ENCODE peak calls at places on chromosomes 2 and 18, in nine cellular contexts. One of them, this sample, is unnamed.

GRCh38 chr18:48445540-48445939 is 36.4 kb upstream of the ZBTB7C start:
- DNase-seq in GM23338: peak
- DNase-seq in neural progenitor cell: peak
- DNase-seq in AG04450: peak
- DNase-seq in effector memory CD4-positive, alpha-beta T cell: peak
- DNase-seq in CD4-positive, alpha-beta memory T cell: peak
- DNase-seq in lower lobe of right lung: peak
- DNase-seq in sigmoid colon: peak
- DNase-seq in CD4-positive, alpha-beta T cell: peak
- DNase-seq in this sample: no peak

GRCh38 chr2:226077031-226077430 is 677.5 kb downstream of the NYAP2 start:
- DNase-seq in neural progenitor cell: no peak
- DNase-seq in AG04450: peak
- DNase-seq in sigmoid colon: no peak
- DNase-seq in lower lobe of right lung: no peak
- DNase-seq in effector memory CD4-positive, alpha-beta T cell: no peak
- DNase-seq in GM23338: no peak
- DNase-seq in CD4-positive, alpha-beta T cell: no peak
- DNase-seq in CD4-positive, alpha-beta memory T cell: no peak
- DNase-seq in this sample: no peak

GRCh38 chr18:12934454-12935071 is 13.2 kb upstream of the SEH1L start:
- DNase-seq in lower lobe of right lung: peak
- DNase-seq in GM23338: peak
- DNase-seq in effector memory CD4-positive, alpha-beta T cell: peak
- DNase-seq in CD4-positive, alpha-beta T cell: peak
- DNase-seq in AG04450: peak
- DNase-seq in neural progenitor cell: peak
- DNase-seq in sigmoid colon: peak
- DNase-seq in CD4-positive, alpha-beta memory T cell: peak
- DNase-seq in this sample: peak

GRCh38 chr2:38875576-38876367 is at the start of the genes DHX57 and MORN2:
- DNase-seq in neural progenitor cell: peak
- DNase-seq in AG04450: peak
- DNase-seq in CD4-positive, alpha-beta memory T cell: peak
- DNase-seq in GM23338: peak
- DNase-seq in sigmoid colon: peak
- DNase-seq in CD4-positive, alpha-beta T cell: peak
- DNase-seq in effector memory CD4-positive, alpha-beta T cell: peak
- DNase-seq in lower lobe of right lung: peak
- DNase-seq in this sample: peak

GRCh38 chr2:191869178-191869577 is 22.3 kb upstream of the CAVIN2 start:
- DNase-seq in effector memory CD4-positive, alpha-beta T cell: no peak
- DNase-seq in neural progenitor cell: peak
- DNase-seq in sigmoid colon: no peak
- DNase-seq in CD4-positive, alpha-beta memory T cell: no peak
- DNase-seq in CD4-positive, alpha-beta T cell: no peak
- DNase-seq in lower lobe of right lung: no peak
- DNase-seq in GM23338: peak
- DNase-seq in AG04450: no peak
- DNase-seq in this sample: peak

GRCh38 chr2:33289961-33290360 is 186.5 kb upstream of the RASGRP3 start:
- DNase-seq in sigmoid colon: no peak
- DNase-seq in lower lobe of right lung: no peak
- DNase-seq in neural progenitor cell: no peak
- DNase-seq in CD4-positive, alpha-beta T cell: no peak
- DNase-seq in AG04450: no peak
- DNase-seq in GM23338: no peak
- DNase-seq in CD4-positive, alpha-beta memory T cell: no peak
- DNase-seq in effector memory CD4-positive, alpha-beta T cell: no peak
- DNase-seq in this sample: no peak

GRCh38 chr2:173161040-173161439 is 85.4 kb downstream of the MAP3K20 start:
- DNase-seq in CD4-positive, alpha-beta memory T cell: no peak
- DNase-seq in GM23338: no peak
- DNase-seq in effector memory CD4-positive, alpha-beta T cell: no peak
- DNase-seq in CD4-positive, alpha-beta T cell: no peak
- DNase-seq in neural progenitor cell: no peak
- DNase-seq in lower lobe of right lung: no peak
- DNase-seq in AG04450: no peak
- DNase-seq in sigmoid colon: no peak
- DNase-seq in this sample: no peak

GRCh38 chr2:96891591-96892333 is 21.9 kb upstream of the SEMA4C start:
- DNase-seq in CD4-positive, alpha-beta memory T cell: no peak
- DNase-seq in GM23338: no peak
- DNase-seq in effector memory CD4-positive, alpha-beta T cell: no peak
- DNase-seq in sigmoid colon: no peak
- DNase-seq in lower lobe of right lung: peak
- DNase-seq in neural progenitor cell: no peak
- DNase-seq in CD4-positive, alpha-beta T cell: peak
- DNase-seq in AG04450: no peak
- DNase-seq in this sample: no peak

DNA sequence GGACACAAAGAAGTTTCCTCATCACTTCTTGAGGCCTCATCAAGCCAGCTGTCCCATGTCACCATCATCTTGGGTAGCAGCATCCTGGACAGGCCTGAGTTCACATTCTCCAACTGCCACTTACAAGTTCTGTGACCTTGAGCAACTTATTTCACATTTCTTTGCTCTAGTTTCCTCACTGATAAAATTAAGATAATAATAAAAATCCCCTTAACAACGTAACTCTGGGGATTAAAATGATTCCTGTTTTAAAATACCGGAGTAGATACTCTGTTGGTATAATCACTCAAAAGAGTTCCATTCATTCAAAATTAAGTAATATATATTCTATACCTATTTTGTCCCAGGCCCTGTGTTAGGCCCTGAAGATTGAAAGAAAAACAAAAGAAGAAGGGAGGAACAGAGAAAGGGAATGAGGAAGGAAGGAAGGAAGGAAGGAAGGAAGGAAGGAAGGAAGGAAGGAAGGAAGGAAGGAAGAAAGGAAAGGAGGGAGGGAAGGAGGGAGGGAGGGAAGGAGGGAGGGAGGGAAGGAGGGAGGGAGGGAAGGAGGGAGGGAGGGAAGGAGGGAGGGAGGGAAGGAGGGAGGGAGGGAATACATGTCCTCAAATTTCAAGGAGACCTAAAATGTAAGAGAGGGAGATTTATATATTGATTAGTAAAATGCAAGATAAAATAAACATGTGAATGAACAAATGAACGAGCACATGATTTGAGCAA is 42.4 kb downstream of the NCKAP5 start:
- DNase-seq in CD4-positive, alpha-beta memory T cell: no peak
- DNase-seq in lower lobe of right lung: no peak
- DNase-seq in GM23338: no peak
- DNase-seq in neural progenitor cell: no peak
- DNase-seq in AG04450: no peak
- DNase-seq in CD4-positive, alpha-beta T cell: no peak
- DNase-seq in effector memory CD4-positive, alpha-beta T cell: no peak
- DNase-seq in sigmoid colon: no peak
- DNase-seq in this sample: no peak
- H3K27ac ChIP-seq in CD4-positive, alpha-beta memory T cell: no peak
- H3K27ac ChIP-seq in lower lobe of right lung: no peak
- H3K27ac ChIP-seq in GM23338: no peak
- H3K27ac ChIP-seq in neural progenitor cell: no peak
- H3K27ac ChIP-seq in AG04450: no peak
- H3K27ac ChIP-seq in CD4-positive, alpha-beta T cell: no peak
- H3K27ac ChIP-seq in effector memory CD4-positive, alpha-beta T cell: no peak
- H3K27ac ChIP-seq in sigmoid colon: no peak
- H3K27ac ChIP-seq in this sample: no peak

GRCh38 chr2:85468096-85468703 is 49.7 kb downstream of the SH2D6 start:
- DNase-seq in effector memory CD4-positive, alpha-beta T cell: no peak
- DNase-seq in lower lobe of right lung: no peak
- DNase-seq in AG04450: no peak
- DNase-seq in CD4-positive, alpha-beta memory T cell: no peak
- DNase-seq in CD4-positive, alpha-beta T cell: no peak
- DNase-seq in sigmoid colon: no peak
- DNase-seq in neural progenitor cell: no peak
- DNase-seq in GM23338: no peak
- DNase-seq in this sample: no peak
- H3K27ac ChIP-seq in effector memory CD4-positive, alpha-beta T cell: no peak
- H3K27ac ChIP-seq in lower lobe of right lung: no peak
- H3K27ac ChIP-seq in AG04450: no peak
- H3K27ac ChIP-seq in CD4-positive, alpha-beta memory T cell: no peak
- H3K27ac ChIP-seq in CD4-positive, alpha-beta T cell: no peak
- H3K27ac ChIP-seq in sigmoid colon: peak
- H3K27ac ChIP-seq in neural progenitor cell: no peak
- H3K27ac ChIP-seq in GM23338: no peak
- H3K27ac ChIP-seq in this sample: peak

DNA sequence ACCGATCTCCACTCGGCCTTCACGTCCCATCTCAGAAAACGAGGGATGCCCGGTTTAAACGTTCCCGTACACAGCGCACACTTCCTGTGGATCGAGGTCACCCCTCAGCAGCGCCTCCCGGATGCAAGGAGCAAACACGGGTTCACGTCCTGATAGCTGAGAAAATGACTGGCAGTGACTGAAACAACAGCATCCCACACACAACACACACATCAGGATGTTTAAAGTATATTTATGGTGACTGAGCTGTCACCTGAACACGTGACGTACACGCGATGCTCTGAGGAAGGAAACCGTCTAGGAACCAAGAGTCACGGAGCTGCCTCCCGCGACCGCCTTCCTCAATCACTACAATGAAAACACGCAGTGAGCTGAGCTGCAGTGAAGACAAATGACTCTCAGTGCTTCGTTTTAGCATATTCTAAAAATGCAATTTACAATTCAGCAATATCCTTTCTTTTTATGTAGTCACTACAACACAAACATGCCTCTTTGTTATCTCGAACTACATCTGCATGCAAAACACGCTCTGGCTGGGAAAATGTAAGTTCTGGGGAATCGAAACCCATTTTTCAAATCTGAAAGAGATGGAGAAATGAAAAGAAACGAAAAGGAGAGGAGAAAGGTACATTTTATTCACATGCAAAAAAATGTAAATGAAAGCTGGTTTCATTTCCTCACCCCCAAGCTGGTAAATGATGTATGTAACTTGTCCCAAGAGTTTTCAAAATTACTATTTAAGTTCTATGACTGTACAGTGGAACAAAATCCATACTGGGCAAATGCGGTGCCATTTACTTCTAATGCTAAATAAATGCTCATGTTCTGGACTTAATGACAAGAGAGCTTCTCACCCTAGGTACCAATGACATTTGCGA is 19.8 kb downstream of the HDAC4 start:
- DNase-seq in CD4-positive, alpha-beta T cell: peak
- DNase-seq in lower lobe of right lung: peak
- DNase-seq in CD4-positive, alpha-beta memory T cell: peak
- DNase-seq in sigmoid colon: peak
- DNase-seq in GM23338: no peak
- DNase-seq in effector memory CD4-positive, alpha-beta T cell: peak
- DNase-seq in AG04450: no peak
- DNase-seq in neural progenitor cell: no peak
- DNase-seq in this sample: no peak
- H3K27ac ChIP-seq in CD4-positive, alpha-beta T cell: peak
- H3K27ac ChIP-seq in lower lobe of right lung: no peak
- H3K27ac ChIP-seq in CD4-positive, alpha-beta memory T cell: peak
- H3K27ac ChIP-seq in sigmoid colon: no peak
- H3K27ac ChIP-seq in GM23338: peak
- H3K27ac ChIP-seq in effector memory CD4-positive, alpha-beta T cell: peak
- H3K27ac ChIP-seq in AG04450: no peak
- H3K27ac ChIP-seq in neural progenitor cell: no peak
- H3K27ac ChIP-seq in this sample: no peak

DNA sequence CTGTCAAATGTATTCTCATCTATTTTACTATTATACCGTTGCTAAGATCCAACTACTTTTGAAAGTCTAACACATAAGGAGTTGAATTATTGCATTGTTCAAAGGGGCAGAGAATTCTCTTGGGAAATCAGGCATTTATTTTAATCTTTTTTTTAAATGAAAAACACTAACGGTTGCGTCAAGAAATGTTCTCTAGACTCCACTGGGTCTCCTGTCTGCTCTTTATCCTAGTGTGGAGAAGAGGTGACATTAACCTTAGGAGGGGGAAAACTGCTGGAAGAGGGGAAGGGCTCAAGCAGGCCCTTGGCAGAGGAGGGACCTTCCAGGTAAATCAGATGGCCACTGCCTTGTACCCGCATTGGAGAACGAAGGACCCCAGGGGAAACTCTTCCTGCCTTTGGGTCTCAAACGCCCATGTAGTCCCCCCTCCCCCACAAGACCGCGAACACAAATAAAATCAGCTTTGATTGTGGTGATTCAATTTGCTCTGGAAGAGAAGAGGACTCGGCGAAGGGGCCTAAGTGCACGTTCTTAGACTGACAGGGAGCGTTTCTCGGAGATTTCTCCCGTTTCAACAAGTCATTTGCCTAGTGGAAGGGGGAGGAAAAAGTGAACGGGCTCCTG is 1.1 kb upstream of the APCDD1 start:
- DNase-seq in lower lobe of right lung: no peak
- DNase-seq in GM23338: no peak
- DNase-seq in neural progenitor cell: no peak
- DNase-seq in sigmoid colon: no peak
- DNase-seq in CD4-positive, alpha-beta T cell: no peak
- DNase-seq in effector memory CD4-positive, alpha-beta T cell: no peak
- DNase-seq in CD4-positive, alpha-beta memory T cell: no peak
- DNase-seq in AG04450: no peak
- DNase-seq in this sample: no peak
- H3K27ac ChIP-seq in lower lobe of right lung: peak
- H3K27ac ChIP-seq in GM23338: no peak
- H3K27ac ChIP-seq in neural progenitor cell: no peak
- H3K27ac ChIP-seq in sigmoid colon: peak
- H3K27ac ChIP-seq in CD4-positive, alpha-beta T cell: no peak
- H3K27ac ChIP-seq in effector memory CD4-positive, alpha-beta T cell: no peak
- H3K27ac ChIP-seq in CD4-positive, alpha-beta memory T cell: no peak
- H3K27ac ChIP-seq in AG04450: no peak
- H3K27ac ChIP-seq in this sample: no peak